ENCODE peak calls at places on chromosome 12, in seven cellular contexts. Q is HCT116, Z is WTC11, I is stomach, H is endodermal cell, O is endothelial cell, K is prostate gland. J is an unnamed sample.

GRCh38 chr12:70828391-70828790 is 92.1 kb downstream of the PTPRR start:
- DNase-seq in O (no peak), K (no peak), Z (no peak), Q (no peak), H (no peak), I (no peak), J (no peak)

GRCh38 chr12:92471551-92471950 is 231.2 kb upstream of the PLEKHG7 start:
- DNase-seq in I (no peak), K (no peak), H (no peak), Z (no peak), Q (no peak), O (no peak), J (no peak)

GRCh38 chr12:15709524-15709923 is 79.7 kb downstream of the EPS8 start:
- DNase-seq in H (peak), Z (no peak), O (no peak), Q (no peak), I (no peak), K (no peak), J (no peak)

GRCh38 chr12:64893961-64894360 is 69.5 kb downstream of the TBC1D30 start:
- DNase-seq in K (no peak), O (no peak), H (no peak), Z (no peak), I (no peak), Q (no peak), J (no peak)

GRCh38 chr12:100534625-100535227 is 38.8 kb upstream of the GAS2L3 start:
- DNase-seq in K (no peak), O (no peak), Q (no peak), Z (no peak), H (no peak), I (no peak), J (no peak)

GRCh38 chr12:11855993-11856374 is 206.5 kb downstream of the ETV6 start:
- DNase-seq in K (no peak), Q (no peak), O (no peak), Z (no peak), H (peak), I (no peak), J (no peak)

GRCh38 chr12:109844983-109845841 is 12.0 kb upstream of the TRPV4 start:
- DNase-seq in K (peak), Q (peak), I (peak), H (peak), O (peak), Z (peak), J (peak)

GRCh38 chr12:82225871-82226270 is 132.3 kb downstream of the CCDC59 start:
- DNase-seq in Z (no peak), Q (no peak), I (no peak), O (no peak), H (peak), K (no peak), J (no peak)

GRCh38 chr12:19739195-19739776 is 300.0 kb downstream of the AEBP2 start:
- DNase-seq in K (peak), H (peak), O (peak), Q (peak), Z (no peak), I (no peak), J (peak)

GRCh38 chr12:19129486-19130223 is at the start of gene PLEKHA5:
- DNase-seq in Z (peak), K (peak), Q (peak), O (peak), H (peak), I (peak), J (peak)

GRCh38 chr12:120737557-120738251 is 12.1 kb downstream of the ACADS start:
- DNase-seq in K (no peak), H (peak), Z (peak), Q (no peak), O (peak), I (no peak), J (peak)

GRCh38 chr12:87509233-87509820 is 519.9 kb downstream of the C12orf50 start:
- DNase-seq in Q (peak), Z (no peak), O (no peak), H (no peak), I (no peak), K (no peak), J (peak)

GRCh38 chr12:106248177-106248848 is 493 bp upstream of the CKAP4 start:
- DNase-seq in Q (no peak), I (peak), H (peak), K (peak), O (peak), Z (peak), J (peak)

GRCh38 chr12:75041481-75041880 is 168.2 kb downstream of the KCNC2 start:
- DNase-seq in K (no peak), I (no peak), H (no peak), Z (no peak), Q (no peak), O (no peak), J (no peak)

GRCh38 chr12:85036241-85036707 is at the start of the genes LRRIQ1 and TSPAN19:
- DNase-seq in Q (peak), H (peak), Z (peak), K (peak), O (peak), I (peak), J (peak)

GRCh38 chr12:48999371-49000131 is at the start of gene DDN:
- DNase-seq in I (peak), Z (no peak), H (peak), Q (peak), K (no peak), O (no peak), J (peak)

GRCh38 chr12:93587601-93588000 is 15.1 kb downstream of the SOCS2 start:
- DNase-seq in I (no peak), H (no peak), O (no peak), Z (no peak), Q (no peak), K (no peak), J (no peak)

GRCh38 chr12:49949124-49949845 is 1.3 kb upstream of the AQP2 start:
- DNase-seq in I (no peak), K (no peak), O (no peak), Z (no peak), Q (no peak), H (peak), J (no peak)

GRCh38 chr12:93841671-93842070 is 164.5 kb downstream of the CRADD start:
- DNase-seq in Z (no peak), O (no peak), K (no peak), I (no peak), Q (no peak), H (no peak), J (no peak)

GRCh38 chr12:131455581-131456110 is 255.2 kb upstream of the SFSWAP start:
- DNase-seq in O (no peak), Q (no peak), Z (no peak), I (peak), H (no peak), K (no peak), J (no peak)

GRCh38 chr12:131452444-131452860 is 258.4 kb upstream of the SFSWAP start:
- DNase-seq in K (no peak), Z (peak), H (peak), I (peak), Q (no peak), O (peak), J (peak)

GRCh38 chr12:131455218-131455506 is 255.7 kb upstream of the SFSWAP start:
- DNase-seq in I (no peak), K (no peak), H (no peak), O (no peak), Z (no peak), Q (no peak), J (no peak)

GRCh38 chr12:131456301-131457027 is 254.4 kb upstream of the SFSWAP start:
- DNase-seq in H (no peak), Z (no peak), O (no peak), K (no peak), I (peak), Q (no peak), J (no peak)

GRCh38 chr12:131454418-131455217 is 256.3 kb upstream of the SFSWAP start:
- DNase-seq in Z (peak), I (peak), K (no peak), O (peak), H (peak), Q (peak), J (peak)
- TF ChIP-seq CTCF in Z (peak), I (no peak), K (no peak), O (peak), H (peak), Q (peak), J (peak)

GRCh38 chr12:95943231-95943842 is at the start of gene AMDHD1:
- DNase-seq in I (peak), Z (peak), O (peak), K (peak), Q (peak), H (peak), J (peak)
- TF ChIP-seq CTCF in I (no peak), Z (no peak), O (no peak), K (no peak), Q (peak), H (peak), J (peak)

GRCh38 chr12:57195655-57196371 is 20.8 kb upstream of the NXPH4 start:
- DNase-seq in O (no peak), Z (no peak), H (no peak), I (no peak), K (no peak), Q (no peak), J (no peak)
- TF ChIP-seq CTCF in O (no peak), Z (no peak), H (no peak), I (no peak), K (no peak), Q (no peak), J (no peak)

GRCh38 chr12:107775093-107775721 is 703 bp downstream of the ASCL4 start:
- DNase-seq in Q (no peak), I (peak), K (no peak), Z (peak), O (peak), H (peak), J (no peak)
- TF ChIP-seq CTCF in Q (no peak), I (no peak), K (no peak), Z (no peak), O (no peak), H (peak), J (no peak)

DNA sequence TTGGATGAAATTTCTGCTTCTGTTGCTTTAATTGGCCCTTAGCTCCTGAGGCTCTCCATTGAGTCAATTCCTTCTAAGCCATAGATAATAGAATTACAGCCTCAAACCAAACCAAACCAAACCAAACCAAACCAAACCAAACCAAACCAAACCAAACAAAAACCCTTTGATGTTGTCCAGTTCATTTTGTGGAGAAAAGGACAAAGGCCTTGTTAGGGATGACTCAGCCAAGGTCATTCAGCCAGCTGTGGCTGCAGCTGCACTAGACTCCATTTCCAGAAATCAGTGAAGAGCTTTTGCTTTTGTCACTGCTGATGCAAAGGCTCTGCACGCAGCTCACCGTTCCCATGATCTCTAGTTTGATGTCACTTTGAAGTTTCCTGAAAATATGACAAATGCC is 82.2 kb upstream of the RMST start:
- DNase-seq in K (no peak), Q (no peak), H (no peak), Z (no peak), I (no peak), O (no peak), J (no peak)
- TF ChIP-seq CTCF in K (no peak), Q (no peak), H (no peak), Z (no peak), I (no peak), O (no peak), J (no peak)

DNA sequence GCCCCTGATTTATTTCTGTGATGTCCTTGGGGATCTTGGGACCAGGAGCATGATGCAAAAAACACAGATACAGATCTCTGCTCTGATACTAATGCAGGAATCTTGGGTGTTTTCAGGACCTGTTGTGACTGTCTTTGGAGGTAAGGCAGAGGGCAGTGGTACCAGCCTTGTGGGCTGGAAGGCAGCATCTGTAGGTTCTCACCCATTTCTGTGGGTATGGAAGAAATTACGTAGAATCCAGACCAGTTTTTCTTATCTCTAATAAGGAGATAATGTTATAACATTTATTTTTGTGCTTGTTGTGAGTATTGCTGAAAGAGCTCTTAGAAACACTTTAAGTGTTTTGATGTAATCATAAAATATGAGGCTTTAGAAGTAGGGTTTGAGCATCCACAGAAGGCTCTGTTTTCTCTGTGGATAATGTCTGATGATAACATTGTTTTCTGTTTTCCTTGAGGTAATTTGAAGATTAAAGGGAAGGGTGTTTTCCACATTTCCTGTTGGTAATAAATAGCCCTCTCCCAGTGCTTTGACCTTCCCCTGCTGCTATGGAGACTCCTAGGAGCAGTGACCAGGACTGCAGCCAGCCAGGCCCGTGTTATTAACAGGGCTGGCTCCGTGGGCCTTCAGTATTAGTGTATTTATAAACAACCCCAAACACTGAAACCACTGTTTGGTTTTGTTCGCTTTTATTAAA is 9.4 kb upstream of the DCP1B start:
- DNase-seq in O (no peak), Q (no peak), Z (no peak), K (no peak), H (peak), I (peak), J (no peak)
- TF ChIP-seq CTCF in O (no peak), Q (no peak), Z (no peak), K (no peak), H (peak), I (no peak), J (no peak)

DNA sequence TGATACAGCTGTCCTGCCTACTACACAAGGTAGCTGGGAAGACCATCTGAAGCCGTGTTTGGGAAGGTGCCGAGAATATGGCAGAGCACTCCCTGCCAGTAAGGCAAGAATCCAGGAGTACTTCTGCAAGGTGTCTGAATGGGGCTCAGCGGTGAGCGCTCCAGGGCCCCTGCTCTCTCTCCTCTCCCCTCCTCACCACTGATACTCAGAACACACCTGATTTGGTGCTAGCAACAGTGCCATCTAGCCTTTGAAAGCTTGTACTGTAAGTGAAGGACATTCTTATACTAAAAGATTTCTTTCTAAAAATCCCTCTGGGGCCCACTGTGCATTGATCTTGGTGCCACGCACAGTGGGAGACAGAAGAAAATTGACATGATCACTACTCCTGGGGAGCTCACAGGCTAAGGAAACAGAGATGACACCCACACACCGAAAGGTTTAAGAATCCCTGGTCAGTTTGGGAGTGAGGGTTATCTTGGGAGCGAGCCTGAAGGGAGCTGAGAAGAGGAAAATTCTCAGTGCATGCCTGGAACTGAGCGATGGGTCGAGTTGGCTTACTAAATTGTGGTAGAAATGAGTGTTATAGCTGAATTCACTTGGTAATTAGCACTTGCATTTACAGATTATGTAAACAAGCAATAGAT is 216.9 kb downstream of the NTF3 start:
- DNase-seq in Q (peak), I (no peak), Z (peak), K (no peak), O (peak), H (peak), J (peak)
- TF ChIP-seq CTCF in Q (peak), I (no peak), Z (peak), K (no peak), O (peak), H (peak), J (peak)

DNA sequence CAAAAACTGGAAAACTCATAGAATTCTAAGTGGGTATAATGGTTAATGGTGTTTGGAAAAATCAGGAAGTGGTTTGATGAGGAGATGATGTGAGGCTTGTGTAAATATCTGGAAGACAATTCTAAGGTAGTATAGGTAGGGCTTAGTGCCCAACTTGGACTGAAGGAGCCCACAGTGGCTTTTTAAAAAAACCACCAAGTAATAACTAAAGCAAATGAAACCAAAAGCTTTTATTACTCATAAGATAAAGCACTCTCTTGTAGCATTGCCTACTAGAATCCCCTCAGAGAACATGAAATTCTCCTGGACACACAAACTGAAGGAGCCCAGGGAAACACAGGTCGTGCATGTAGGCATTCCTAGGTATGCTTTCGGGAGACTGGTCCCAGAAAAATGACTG is 324.5 kb downstream of the NELL2 start:
- DNase-seq in K (no peak), Z (no peak), I (no peak), H (no peak), Q (no peak), O (no peak), J (no peak)
- TF ChIP-seq CTCF in K (no peak), Z (no peak), I (no peak), H (no peak), Q (no peak), O (no peak), J (no peak)

GRCh38 chr12:57724936-57725740 is 13.4 kb downstream of the AGAP2 start:
- DNase-seq in I (no peak), Z (no peak), H (peak), Q (no peak), O (no peak), K (no peak), J (no peak)

GRCh38 chr12:57726151-57726883 is 12.2 kb downstream of the AGAP2 start:
- DNase-seq in I (peak), K (peak), Z (peak), Q (peak), O (peak), H (peak), J (peak)

GRCh38 chr12:57727758-57728395 is 10.7 kb downstream of the AGAP2 start:
- DNase-seq in Q (no peak), H (peak), I (no peak), Z (peak), O (peak), K (no peak), J (no peak)

GRCh38 chr12:57725851-57726150 is 12.7 kb downstream of the AGAP2 start:
- DNase-seq in I (no peak), K (no peak), O (no peak), Q (no peak), Z (no peak), H (no peak), J (no peak)

GRCh38 chr12:57726884-57727757 is 11.4 kb downstream of the AGAP2 start:
- DNase-seq in I (peak), Z (peak), O (peak), K (no peak), H (peak), Q (no peak), J (peak)
- TF ChIP-seq CTCF in I (no peak), Z (no peak), O (no peak), K (no peak), H (no peak), Q (no peak), J (peak)

DNA sequence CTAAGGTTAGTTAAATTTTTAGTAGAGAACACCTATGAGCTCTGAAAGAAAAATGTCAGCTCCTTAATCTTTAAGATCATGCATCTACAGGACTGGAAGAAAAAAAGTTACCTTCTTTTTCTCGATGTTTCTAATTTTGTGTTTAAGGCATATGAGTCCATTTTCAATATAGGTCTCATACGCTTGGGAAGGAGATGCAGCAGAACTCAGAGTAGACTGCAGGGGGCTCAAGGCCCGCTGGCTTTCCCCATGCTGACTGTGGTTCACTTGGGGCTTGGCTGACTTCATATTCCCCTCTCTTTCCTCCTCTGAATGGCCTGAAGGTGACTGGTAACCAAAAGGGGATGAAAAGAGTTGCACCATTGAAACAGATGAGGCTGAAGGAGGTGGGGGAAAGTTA is 1.5 kb downstream of the CAPRIN2 start:
- DNase-seq in Z (peak), K (no peak), Q (no peak), I (no peak), H (peak), O (peak), J (peak)
- TF ChIP-seq CTCF in Z (no peak), K (no peak), Q (peak), I (no peak), H (peak), O (no peak), J (peak)

J was measured in A673.